ENCODE peak calls at places on chromosomes 1 and 21, in six cellular contexts. One of them, this sample, is unnamed.
A peak's percentile ranks its signal among the peaks of the same experiment; 100 is the strongest.

GRCh38 chr1:19361231-19362147 is 49.4 kb downstream of the SLC66A1 start:
- DNase-seq in lower lobe of right lung: no peak
- DNase-seq in posterior vena cava: no peak
- DNase-seq in activated CD4-positive, alpha-beta T cell treated with anti-CD3 and anti-CD28 coated beads for 48 hours: no peak
- DNase-seq in SW480: peak; percentile 69
- DNase-seq in GM03348: peak; percentile 39
- DNase-seq in this sample: no peak

GRCh38 chr1:35461966-35462651 is 95.1 kb downstream of the KIAA0319L start:
- DNase-seq in activated CD4-positive, alpha-beta T cell treated with anti-CD3 and anti-CD28 coated beads for 48 hours: no peak
- DNase-seq in GM03348: no peak
- DNase-seq in SW480: no peak
- DNase-seq in lower lobe of right lung: no peak
- DNase-seq in posterior vena cava: no peak
- DNase-seq in this sample: no peak

GRCh38 chr1:182335771-182336170 is 55.8 kb downstream of the GLUL start:
- DNase-seq in activated CD4-positive, alpha-beta T cell treated with anti-CD3 and anti-CD28 coated beads for 48 hours: no peak
- DNase-seq in GM03348: no peak
- DNase-seq in posterior vena cava: no peak
- DNase-seq in SW480: no peak
- DNase-seq in lower lobe of right lung: no peak
- DNase-seq in this sample: no peak

GRCh38 chr1:15038232-15039016 is 115.1 kb upstream of the TMEM51 start:
- DNase-seq in posterior vena cava: no peak
- DNase-seq in lower lobe of right lung: no peak
- DNase-seq in activated CD4-positive, alpha-beta T cell treated with anti-CD3 and anti-CD28 coated beads for 48 hours: peak; percentile 35
- DNase-seq in GM03348: no peak
- DNase-seq in SW480: peak; percentile 57
- DNase-seq in this sample: peak; percentile 31

GRCh38 chr1:206513312-206514111 is 6.2 kb downstream of the RASSF5 start:
- DNase-seq in SW480: no peak
- DNase-seq in GM03348: peak; percentile 90
- DNase-seq in lower lobe of right lung: no peak
- DNase-seq in activated CD4-positive, alpha-beta T cell treated with anti-CD3 and anti-CD28 coated beads for 48 hours: no peak
- DNase-seq in posterior vena cava: peak; percentile 92
- DNase-seq in this sample: peak; percentile 50

GRCh38 chr1:159465191-159465603 is 25.7 kb downstream of the OR10J1 start:
- DNase-seq in lower lobe of right lung: no peak
- DNase-seq in posterior vena cava: no peak
- DNase-seq in SW480: no peak
- DNase-seq in activated CD4-positive, alpha-beta T cell treated with anti-CD3 and anti-CD28 coated beads for 48 hours: no peak
- DNase-seq in GM03348: no peak
- DNase-seq in this sample: no peak

GRCh38 chr1:118302145-118302544 is 117.1 kb upstream of the SPAG17 start:
- DNase-seq in posterior vena cava: no peak
- DNase-seq in activated CD4-positive, alpha-beta T cell treated with anti-CD3 and anti-CD28 coated beads for 48 hours: no peak
- DNase-seq in GM03348: peak; percentile 4
- DNase-seq in lower lobe of right lung: no peak
- DNase-seq in SW480: no peak
- DNase-seq in this sample: no peak

GRCh38 chr1:237556911-237557310 is 333.8 kb downstream of the ZP4 start:
- DNase-seq in SW480: no peak
- DNase-seq in lower lobe of right lung: no peak
- DNase-seq in posterior vena cava: no peak
- DNase-seq in activated CD4-positive, alpha-beta T cell treated with anti-CD3 and anti-CD28 coated beads for 48 hours: no peak
- DNase-seq in GM03348: no peak
- DNase-seq in this sample: no peak

GRCh38 chr21:33478858-33479678 is 706 bp downstream of the TMEM50B start:
- DNase-seq in posterior vena cava: peak; percentile 82
- DNase-seq in GM03348: peak; percentile 70
- DNase-seq in SW480: peak; percentile 57
- DNase-seq in activated CD4-positive, alpha-beta T cell treated with anti-CD3 and anti-CD28 coated beads for 48 hours: peak; percentile 55
- DNase-seq in lower lobe of right lung: peak; percentile 69
- DNase-seq in this sample: peak; percentile 23

GRCh38 chr1:182699673-182700350 is 15.4 kb upstream of the RGS8 start:
- DNase-seq in lower lobe of right lung: no peak
- DNase-seq in activated CD4-positive, alpha-beta T cell treated with anti-CD3 and anti-CD28 coated beads for 48 hours: no peak
- DNase-seq in posterior vena cava: no peak
- DNase-seq in GM03348: peak; percentile 34
- DNase-seq in SW480: no peak
- DNase-seq in this sample: no peak

GRCh38 chr1:151624783-151625182 is 12.9 kb downstream of the SNX27 start:
- DNase-seq in posterior vena cava: no peak
- DNase-seq in activated CD4-positive, alpha-beta T cell treated with anti-CD3 and anti-CD28 coated beads for 48 hours: no peak
- DNase-seq in SW480: no peak
- DNase-seq in lower lobe of right lung: no peak
- DNase-seq in GM03348: no peak
- DNase-seq in this sample: no peak

GRCh38 chr1:36657826-36658225 is 175.1 kb upstream of the CSF3R start:
- DNase-seq in GM03348: no peak
- DNase-seq in posterior vena cava: no peak
- DNase-seq in SW480: no peak
- DNase-seq in activated CD4-positive, alpha-beta T cell treated with anti-CD3 and anti-CD28 coated beads for 48 hours: no peak
- DNase-seq in lower lobe of right lung: no peak
- DNase-seq in this sample: no peak

GRCh38 chr1:15243275-15244043 is 3.6 kb upstream of the FHAD1 start:
- DNase-seq in GM03348: no peak
- DNase-seq in activated CD4-positive, alpha-beta T cell treated with anti-CD3 and anti-CD28 coated beads for 48 hours: peak; percentile 16
- DNase-seq in lower lobe of right lung: no peak
- DNase-seq in posterior vena cava: no peak
- DNase-seq in SW480: no peak
- DNase-seq in this sample: no peak

GRCh38 chr1:245987222-245987545 is 519.9 kb downstream of the SMYD3 start:
- DNase-seq in activated CD4-positive, alpha-beta T cell treated with anti-CD3 and anti-CD28 coated beads for 48 hours: no peak
- DNase-seq in SW480: no peak
- DNase-seq in posterior vena cava: no peak
- DNase-seq in GM03348: no peak
- DNase-seq in lower lobe of right lung: no peak
- DNase-seq in this sample: no peak

GRCh38 chr1:16139473-16139962 is 16.4 kb downstream of the EPHA2 start:
- DNase-seq in posterior vena cava: no peak
- DNase-seq in SW480: peak; percentile 87
- DNase-seq in lower lobe of right lung: no peak
- DNase-seq in GM03348: peak; percentile 90
- DNase-seq in activated CD4-positive, alpha-beta T cell treated with anti-CD3 and anti-CD28 coated beads for 48 hours: peak; percentile 24
- DNase-seq in this sample: no peak

GRCh38 chr21:41686664-41687063 is 80.2 kb downstream of the RIPK4 start:
- DNase-seq in SW480: no peak
- DNase-seq in lower lobe of right lung: no peak
- DNase-seq in GM03348: no peak
- DNase-seq in posterior vena cava: no peak
- DNase-seq in activated CD4-positive, alpha-beta T cell treated with anti-CD3 and anti-CD28 coated beads for 48 hours: no peak
- DNase-seq in this sample: no peak

This sample was measured in Calu3.